ENCODE peak calls at places on chromosome 19, in six cellular contexts. U is left ventricle myocardium inferior, G is heart left ventricle, T is HFF-Myc, R is brain microvascular endothelial cell, J is A549. F is an unnamed sample.

GRCh38 chr19:40381321-40381720 is 8.7 kb downstream of the HIPK4 start:
- DNase-seq in G (no peak), R (no peak), U (no peak), J (peak; percentile 68), T (no peak), F (no peak)

GRCh38 chr19:51458899-51459592 is 792 bp upstream of the SIGLEC8 start:
- DNase-seq in G (no peak), U (no peak), T (no peak), R (no peak), J (no peak), F (no peak)

GRCh38 chr19:710767-711166 is 2.0 kb downstream of the PALM start:
- DNase-seq in G (no peak), J (no peak), R (no peak), U (peak; percentile 41), T (no peak), F (peak; percentile 20)

GRCh38 chr19:2503521-2504109 is 27.7 kb downstream of the GADD45B start:
- DNase-seq in T (peak; percentile 72), U (no peak), G (no peak), R (peak; percentile 75), J (no peak), F (peak; percentile 76)

GRCh38 chr19:42595550-42596172 is 937 bp upstream of the CEACAM8 start:
- DNase-seq in U (no peak), J (no peak), R (no peak), G (no peak), T (no peak), F (no peak)

GRCh38 chr19:45423033-45423588 is 606 bp downstream of the ERCC1 start:
- DNase-seq in U (no peak), T (no peak), J (peak; percentile 7), R (no peak), G (no peak), F (no peak)

GRCh38 chr19:41934849-41935374 is 6.7 kb upstream of the ERFL start:
- DNase-seq in R (peak; percentile 28), U (peak; percentile 56), G (peak; percentile 71), J (peak; percentile 96), T (no peak), F (peak; percentile 37)

GRCh38 chr19:40614595-40615411 is 13.6 kb downstream of the LTBP4 start:
- DNase-seq in J (no peak), G (peak; percentile 91), T (peak; percentile 95), U (peak; percentile 87), R (peak; percentile 95), F (peak; percentile 98)

GRCh38 chr19:49583239-49583638 is 2.1 kb downstream of the PRRG2 start:
- DNase-seq in J (no peak), R (no peak), G (no peak), T (no peak), U (no peak), F (no peak)

GRCh38 chr19:44176590-44176989 is 11.7 kb downstream of the ZNF226 start:
- DNase-seq in T (no peak), G (no peak), R (no peak), U (no peak), J (no peak), F (no peak)

GRCh38 chr19:47089767-47090350 is 23.7 kb downstream of the ZC3H4 start:
- DNase-seq in J (no peak), U (no peak), T (no peak), G (no peak), R (no peak), F (no peak)

GRCh38 chr19:52786078-52786463 is 520 bp downstream of the ZNF600 start:
- DNase-seq in G (no peak), J (no peak), T (no peak), R (no peak), U (no peak), F (no peak)

GRCh38 chr19:13962738-13963602 is 10.7 kb downstream of the DCAF15 start:
- DNase-seq in G (peak; percentile 27), J (no peak), U (no peak), R (no peak), T (no peak), F (peak; percentile 66)

GRCh38 chr19:31214086-31214485 is 135.2 kb downstream of the TSHZ3 start:
- DNase-seq in J (peak; percentile 80), G (peak; percentile 49), R (peak; percentile 99), U (peak; percentile 19), T (peak; percentile 98), F (peak; percentile 100)

GRCh38 chr19:621819-622218 is 11.5 kb downstream of the POLRMT start:
- DNase-seq in R (no peak), T (no peak), U (no peak), J (no peak), G (no peak), F (no peak)

GRCh38 chr19:42468273-42468796 is 25.6 kb upstream of the CXCL17 start:
- DNase-seq in R (peak; percentile 69), G (no peak), J (no peak), U (no peak), T (peak; percentile 58), F (peak; percentile 80)

GRCh38 chr19:54164369-54165068 is 5.0 kb upstream of the LENG1 start:
- DNase-seq in U (no peak), J (peak; percentile 77), G (peak; percentile 82), R (no peak), T (no peak), F (no peak)

GRCh38 chr19:5234412-5234811 is 106.2 kb downstream of the PTPRS start:
- DNase-seq in T (no peak), R (no peak), J (no peak), U (no peak), G (no peak), F (no peak)

GRCh38 chr19:28427256-28428083 is 785.5 kb downstream of the UQCRFS1 start:
- DNase-seq in J (no peak), U (no peak), G (no peak), T (no peak), R (no peak), F (no peak)

GRCh38 chr19:13544423-13544822 is 38.1 kb upstream of the CACNA1A start:
- DNase-seq in U (no peak), J (no peak), T (no peak), R (no peak), G (no peak), F (no peak)

GRCh38 chr19:40294560-40294959 is 9.4 kb upstream of the AKT2 start:
- DNase-seq in U (no peak), G (no peak), T (no peak), R (no peak), J (no peak), F (no peak)

GRCh38 chr19:1883784-1884183 is 1.5 kb downstream of the ABHD17A start:
- DNase-seq in U (no peak), G (no peak), R (no peak), T (no peak), J (no peak), F (no peak)

GRCh38 chr19:9673912-9674668 is 810 bp downstream of the ZNF562 start:
- DNase-seq in R (no peak), G (no peak), U (no peak), J (no peak), T (no peak), F (peak; percentile 13)

GRCh38 chr19:52086481-52086880 is 9.1 kb downstream of the ZNF841 start:
- DNase-seq in U (no peak), J (no peak), R (peak; percentile 12), T (no peak), G (no peak), F (no peak)

GRCh38 chr19:39133431-39134270 is 8.1 kb downstream of the PAK4 start:
- DNase-seq in T (no peak), G (no peak), J (no peak), R (no peak), U (no peak), F (no peak)

GRCh38 chr19:690203-690602 is 5.0 kb downstream of the PRSS57 start:
- DNase-seq in G (peak; percentile 74), U (peak; percentile 72), T (no peak), J (no peak), R (no peak), F (no peak)

GRCh38 chr19:4233282-4233853 is 4.0 kb downstream of the EBI3 start:
- DNase-seq in R (peak; percentile 32), J (no peak), G (peak; percentile 55), T (no peak), U (peak; percentile 36), F (no peak)

GRCh38 chr19:18320865-18321728 is 1.8 kb downstream of the LSM4 start:
- DNase-seq in R (no peak), G (no peak), J (no peak), U (peak; percentile 28), T (no peak), F (no peak)

GRCh38 chr19:18322759-18323460 is at the start of gene LSM4:
- DNase-seq in T (peak; percentile 88), J (peak; percentile 94), U (peak; percentile 98), R (peak; percentile 96), G (peak; percentile 99), F (peak; percentile 98)

GRCh38 chr19:18319591-18320135 is 3.2 kb downstream of the LSM4 start:
- DNase-seq in G (no peak), J (no peak), U (no peak), T (no peak), R (no peak), F (no peak)

GRCh38 chr19:18321729-18322091 is 1.2 kb downstream of the LSM4 start:
- DNase-seq in T (no peak), U (no peak), R (no peak), J (no peak), G (no peak), F (peak; percentile 2)

GRCh38 chr19:18322318-18322758 is 538 bp downstream of the LSM4 start:
- DNase-seq in R (peak; percentile 64), T (no peak), J (peak; percentile 66), U (peak; percentile 46), G (no peak), F (peak; percentile 59)
- TF ChIP-seq CTCF in R (peak; percentile 51), T (peak; percentile 47), J (peak; percentile 26), U (no peak), G (no peak), F (peak; percentile 37)

DNA sequence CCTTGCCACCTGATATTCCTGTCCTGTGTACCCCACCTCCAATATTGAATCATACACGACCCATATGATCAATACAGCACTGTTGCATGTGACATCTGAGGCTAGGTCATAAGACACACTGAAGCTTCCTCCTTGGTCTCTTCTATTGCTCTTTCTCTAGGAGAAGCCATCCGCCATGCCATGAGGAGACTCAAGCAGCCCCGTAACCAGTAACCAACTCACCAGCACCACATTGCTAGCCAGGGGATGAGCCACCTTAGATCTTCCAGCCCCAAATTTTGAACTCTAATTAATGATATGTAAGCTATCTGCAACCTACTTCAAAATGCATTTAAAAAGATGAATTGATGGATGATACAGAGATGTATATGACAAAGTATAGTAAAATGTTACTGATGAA is 28.6 kb downstream of the ZNF557 start:
- DNase-seq in R (no peak), G (no peak), T (no peak), U (no peak), J (no peak), F (no peak)
- H3K4me3 ChIP-seq in R (no peak overlapping the region), G (no peak overlapping the region), T (peak overlapping the region; percentile 45), U (peak overlapping the region; percentile 69), J (peak overlapping the region; percentile 50), F (peak overlapping the region; percentile 75)

GRCh38 chr19:7382694-7383093 is 34.0 kb downstream of the ARHGEF18 start:
- DNase-seq in U (no peak), G (no peak), J (no peak), R (no peak), T (no peak), F (no peak)
- TF ChIP-seq CTCF in U (no peak), G (no peak), J (no peak), R (no peak), T (no peak), F (no peak)

DNA sequence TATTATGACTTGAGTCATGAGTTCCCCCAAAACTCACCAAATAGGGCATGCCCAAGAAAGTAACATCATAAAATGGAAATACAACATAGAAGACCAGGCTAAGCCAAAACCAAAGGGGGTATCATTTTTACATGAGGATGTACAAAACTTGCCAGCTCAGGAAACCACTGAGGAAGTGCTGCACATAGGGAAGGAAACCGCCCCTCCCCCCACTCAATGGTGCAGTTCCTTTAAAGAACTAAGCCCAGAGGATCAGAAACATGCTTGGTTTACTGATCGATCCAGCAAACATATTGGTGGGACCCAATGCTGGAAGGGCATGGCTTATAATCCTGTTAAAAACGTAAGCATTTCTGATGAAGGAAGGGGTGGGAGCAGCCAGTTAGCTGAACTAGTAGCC is 4.2 kb upstream of the ZNF486 start:
- DNase-seq in T (no peak), R (no peak), G (peak; percentile 49), U (no peak), J (no peak), F (no peak)
- H3K4me3 ChIP-seq in T (no peak overlapping the region), R (no peak overlapping the region), G (no peak overlapping the region), U (no peak overlapping the region), J (no peak overlapping the region), F (no peak overlapping the region)

F was measured in astrocyte of the spinal cord.